ENCODE peak calls at places on chromosome 15, in seven cellular contexts. J is naive thymus-derived CD4-positive, alpha-beta T cell; D is Kasumi-1; L is stimulated activated CD4-positive, alpha-beta T cell treated with anti-CD3 and anti-CD28 coated beads, Interleukin-1b, Interleukin-23, amount 100 ng/mL, for 1 hour; M is ecto neural progenitor cell; H is naive thymus-derived CD8-positive, alpha-beta T cell; V is NCI-H1105. U is an unnamed sample.

GRCh38 chr15:94412979-94413741 is 181.8 kb downstream of the MCTP2 start:
- DNase-seq in J (no peak), D (peak), L (no peak), M (no peak), H (no peak), V (no peak), U (no peak)

GRCh38 chr15:37682304-37682703 is 252.1 kb upstream of the TMCO5A start:
- DNase-seq in J (no peak), D (peak), L (no peak), M (no peak), H (no peak), V (no peak), U (no peak)

GRCh38 chr15:51281368-51281967 is 56.9 kb downstream of the CYP19A1 start:
- DNase-seq in J (no peak), D (peak), L (no peak), M (peak), H (no peak), V (peak), U (no peak)

GRCh38 chr15:35697549-35698299 is 151.8 kb upstream of the DPH6 start:
- DNase-seq in J (no peak), D (no peak), L (no peak), M (no peak), H (no peak), V (no peak), U (no peak)

GRCh38 chr15:55586808-55587207 is 1.3 kb downstream of the PYGO1 start:
- DNase-seq in J (no peak), D (no peak), L (no peak), M (no peak), H (no peak), V (no peak), U (no peak)

GRCh38 chr15:42153874-42154575 is 2.4 kb downstream of the PLA2G4F start:
- DNase-seq in J (no peak), D (no peak), L (no peak), M (no peak), H (no peak), V (no peak), U (no peak)

GRCh38 chr15:26805470-26805869 is 32.6 kb upstream of the GABRB3 start:
- DNase-seq in J (no peak), D (no peak), L (no peak), M (no peak), H (no peak), V (no peak), U (no peak)

GRCh38 chr15:68224546-68225250 is 4.8 kb downstream of the CLN6 start:
- DNase-seq in J (peak), D (peak), L (no peak), M (peak), H (no peak), V (no peak), U (no peak)

GRCh38 chr15:78438595-78439285 is 724 bp downstream of the IREB2 start:
- DNase-seq in J (peak), D (peak), L (no peak), M (peak), H (peak), V (no peak), U (no peak)

GRCh38 chr15:96322401-96323249 is 7.9 kb upstream of the NR2F2 start:
- DNase-seq in J (no peak), D (no peak), L (no peak), M (no peak), H (no peak), V (no peak), U (no peak)

GRCh38 chr15:89099968-89100367 is 11.7 kb downstream of the ABHD2 start:
- DNase-seq in J (no peak), D (no peak), L (no peak), M (no peak), H (no peak), V (no peak), U (no peak)

GRCh38 chr15:40424483-40425115 is 16.2 kb upstream of the BAHD1 start:
- DNase-seq in J (no peak), D (no peak), L (no peak), M (no peak), H (no peak), V (no peak), U (no peak)

GRCh38 chr15:33045066-33045810 is 149.3 kb downstream of the FMN1 start:
- DNase-seq in J (no peak), D (no peak), L (no peak), M (no peak), H (no peak), V (no peak), U (no peak)

GRCh38 chr15:57235865-57236264 is 140.4 kb upstream of the CGNL1 start:
- DNase-seq in J (no peak), D (no peak), L (no peak), M (peak), H (no peak), V (peak), U (no peak)

GRCh38 chr15:80404057-80404718 is at the start of gene ARNT2:
- DNase-seq in J (no peak), D (no peak), L (no peak), M (peak), H (no peak), V (no peak), U (no peak)

GRCh38 chr15:39594056-39594763 is 13.3 kb downstream of the THBS1 start:
- DNase-seq in J (no peak), D (no peak), L (no peak), M (no peak), H (no peak), V (no peak), U (no peak)

GRCh38 chr15:62248277-62248974 is 83.3 kb upstream of the C2CD4B start:
- DNase-seq in J (no peak), D (no peak), L (no peak), M (no peak), H (no peak), V (no peak), U (peak)

GRCh38 chr15:48334260-48334659 is 3.0 kb downstream of the DUT start:
- DNase-seq in J (no peak), D (no peak), L (no peak), M (no peak), H (no peak), V (no peak), U (no peak)

GRCh38 chr15:38854506-38854905 is 289.9 kb upstream of the RASGRP1 start:
- DNase-seq in J (no peak), D (no peak), L (no peak), M (no peak), H (no peak), V (no peak), U (no peak)

GRCh38 chr15:76158250-76158649 is 98.5 kb downstream of the TMEM266 start:
- DNase-seq in J (no peak), D (no peak), L (no peak), M (no peak), H (no peak), V (no peak), U (no peak)

GRCh38 chr15:29934251-29934650 is 112.0 kb upstream of the TJP1 start:
- DNase-seq in J (no peak), D (no peak), L (no peak), M (no peak), H (no peak), V (no peak), U (no peak)

GRCh38 chr15:78335985-78336384 is 4.2 kb upstream of the CRABP1 start:
- DNase-seq in J (no peak), D (no peak), L (no peak), M (no peak), H (no peak), V (no peak), U (no peak)

GRCh38 chr15:40300771-40301170 is 7.0 kb downstream of the PLCB2 start:
- DNase-seq in J (no peak), D (no peak), L (no peak), M (no peak), H (no peak), V (no peak), U (no peak)

GRCh38 chr15:32857732-32858131 is 139.9 kb downstream of the GREM1 start:
- DNase-seq in J (no peak), D (no peak), L (no peak), M (no peak), H (no peak), V (no peak), U (no peak)

GRCh38 chr15:64193971-64194370 is 31.1 kb upstream of the PPIB start:
- DNase-seq in J (no peak), D (no peak), L (no peak), M (peak), H (no peak), V (no peak), U (no peak)

GRCh38 chr15:75349851-75350588 is 3.2 kb downstream of the NEIL1 start:
- DNase-seq in J (peak), D (peak), L (no peak), M (peak), H (peak), V (no peak), U (no peak)

GRCh38 chr15:67188551-67189218 is 65.8 kb downstream of the AAGAB start:
- DNase-seq in J (no peak), D (no peak), L (no peak), M (no peak), H (no peak), V (no peak), U (peak)

GRCh38 chr15:36406366-36406765 is 173.1 kb upstream of the CDIN1 start:
- DNase-seq in J (no peak), D (no peak), L (no peak), M (no peak), H (no peak), V (no peak), U (no peak)

GRCh38 chr15:50418041-50418583 is 6.1 kb upstream of the USP8 start:
- DNase-seq in J (no peak), D (no peak), L (no peak), M (no peak), H (no peak), V (no peak), U (no peak)

GRCh38 chr15:43268111-43269105 is 1.7 kb upstream of the TGM5 start:
- DNase-seq in J (no peak), D (peak), L (no peak), M (peak), H (no peak), V (no peak), U (peak)

GRCh38 chr15:67696087-67696486 is 129.2 kb upstream of the SKOR1 start:
- DNase-seq in J (no peak), D (no peak), L (no peak), M (no peak), H (no peak), V (no peak), U (no peak)

GRCh38 chr15:61383421-61383820 is 154.3 kb upstream of the RORA start:
- DNase-seq in J (no peak), D (no peak), L (no peak), M (no peak), H (no peak), V (no peak), U (no peak)

GRCh38 chr15:68442041-68442440 is 10.1 kb upstream of the ITGA11 start:
- DNase-seq in J (no peak), D (no peak), L (no peak), M (no peak), H (no peak), V (no peak), U (peak)

GRCh38 chr15:91257755-91258435 is 157.8 kb downstream of the SV2B start:
- DNase-seq in J (no peak), D (peak), L (no peak), M (no peak), H (no peak), V (no peak), U (no peak)

GRCh38 chr15:49421991-49422390 is 1.1 kb upstream of the FGF7 start:
- DNase-seq in J (no peak), D (peak), L (no peak), M (peak), H (peak), V (peak), U (no peak)

GRCh38 chr15:89409184-89409992 is 74.8 kb upstream of the POLG start:
- DNase-seq in J (no peak), D (no peak), L (no peak), M (no peak), H (no peak), V (no peak), U (no peak)

GRCh38 chr15:101614001-101614585 is 38.1 kb downstream of the TM2D3 start:
- DNase-seq in J (no peak), D (no peak), L (no peak), M (no peak), H (no peak), V (no peak), U (no peak)

GRCh38 chr15:28998511-28998910 is 112.7 kb downstream of the APBA2 start:
- DNase-seq in J (no peak), D (no peak), L (no peak), M (no peak), H (no peak), V (no peak), U (no peak)

GRCh38 chr15:41568350-41569017 is 9.5 kb downstream of the TYRO3 start:
- DNase-seq in J (no peak), D (no peak), L (no peak), M (peak), H (no peak), V (no peak), U (no peak)

U was measured in vagina.